ENCODE peak calls at places on chromosomes 13 and 19, in seven cellular contexts. One of them, this sample, is unnamed.

GRCh38 chr13:35987572-35988513 is 143.3 kb downstream of the DCLK1 start:
- DNase-seq in HepG2: no peak
- DNase-seq in GM12878: no peak
- DNase-seq in GM12892: no peak
- DNase-seq in K562: no peak
- DNase-seq in SK-N-SH: no peak
- DNase-seq in H1: peak; percentile 72
- DNase-seq in this sample: no peak

GRCh38 chr13:110309159-110309476 is 2.0 kb downstream of the COL4A2 start:
- DNase-seq in GM12892: no peak
- DNase-seq in GM12878: no peak
- DNase-seq in K562: no peak
- DNase-seq in H1: no peak
- DNase-seq in HepG2: no peak
- DNase-seq in SK-N-SH: no peak
- DNase-seq in this sample: no peak

GRCh38 chr13:20901668-20902437 is 693 bp downstream of the XPO4 start:
- DNase-seq in SK-N-SH: peak; percentile 47
- DNase-seq in HepG2: peak; percentile 54
- DNase-seq in K562: peak; percentile 64
- DNase-seq in GM12878: no peak
- DNase-seq in GM12892: peak; percentile 19
- DNase-seq in H1: no peak
- DNase-seq in this sample: peak; percentile 12

GRCh38 chr19:50639121-50640112 is at the start of gene SYT3:
- DNase-seq in GM12878: no peak
- DNase-seq in H1: peak; percentile 80
- DNase-seq in GM12892: no peak
- DNase-seq in HepG2: no peak
- DNase-seq in K562: peak; percentile 90
- DNase-seq in SK-N-SH: peak; percentile 95
- DNase-seq in this sample: no peak

GRCh38 chr13:49954674-49955455 is 18.7 kb upstream of the SPRYD7 start:
- DNase-seq in K562: no peak
- DNase-seq in GM12892: no peak
- DNase-seq in SK-N-SH: no peak
- DNase-seq in HepG2: no peak
- DNase-seq in GM12878: no peak
- DNase-seq in H1: no peak
- DNase-seq in this sample: no peak

GRCh38 chr13:102443234-102443633 is 41.4 kb upstream of the FGF14 start:
- DNase-seq in HepG2: no peak
- DNase-seq in GM12878: no peak
- DNase-seq in SK-N-SH: no peak
- DNase-seq in H1: no peak
- DNase-seq in K562: no peak
- DNase-seq in GM12892: no peak
- DNase-seq in this sample: no peak

GRCh38 chr19:1438933-1439358 is 750 bp downstream of the RPS15 start:
- DNase-seq in SK-N-SH: peak; percentile 64
- DNase-seq in K562: no peak
- DNase-seq in GM12878: no peak
- DNase-seq in H1: no peak
- DNase-seq in HepG2: no peak
- DNase-seq in GM12892: no peak
- DNase-seq in this sample: no peak

GRCh38 chr19:16470911-16471811 is 609 bp downstream of the EPS15L1 start:
- DNase-seq in GM12892: no peak
- DNase-seq in H1: peak; percentile 62
- DNase-seq in HepG2: no peak
- DNase-seq in GM12878: no peak
- DNase-seq in K562: peak; percentile 38
- DNase-seq in SK-N-SH: no peak
- DNase-seq in this sample: no peak

GRCh38 chr13:40271931-40272775 is 394.3 kb downstream of the FOXO1 start:
- DNase-seq in K562: no peak
- DNase-seq in GM12878: no peak
- DNase-seq in GM12892: no peak
- DNase-seq in H1: no peak
- DNase-seq in HepG2: no peak
- DNase-seq in SK-N-SH: no peak
- DNase-seq in this sample: no peak
- TF ChIP-seq POLR2AphosphoS5 in K562: no peak
- TF ChIP-seq POLR2AphosphoS5 in GM12878: no peak
- TF ChIP-seq POLR2AphosphoS5 in GM12892: no peak
- TF ChIP-seq POLR2AphosphoS5 in H1: no peak
- TF ChIP-seq POLR2AphosphoS5 in HepG2: no peak
- TF ChIP-seq POLR2AphosphoS5 in SK-N-SH: no peak
- TF ChIP-seq POLR2AphosphoS5 in this sample: no peak

GRCh38 chr13:43389573-43389972 is 366.2 kb downstream of the DNAJC15 start:
- DNase-seq in GM12878: no peak
- DNase-seq in K562: no peak
- DNase-seq in GM12892: no peak
- DNase-seq in HepG2: no peak
- DNase-seq in H1: no peak
- DNase-seq in SK-N-SH: no peak
- DNase-seq in this sample: no peak
- TF ChIP-seq TAF1 in GM12878: no peak
- TF ChIP-seq TAF1 in K562: no peak
- TF ChIP-seq TAF1 in GM12892: no peak
- TF ChIP-seq TAF1 in HepG2: no peak
- TF ChIP-seq TAF1 in H1: no peak
- TF ChIP-seq TAF1 in SK-N-SH: no peak
- TF ChIP-seq TAF1 in this sample: no peak

DNA sequence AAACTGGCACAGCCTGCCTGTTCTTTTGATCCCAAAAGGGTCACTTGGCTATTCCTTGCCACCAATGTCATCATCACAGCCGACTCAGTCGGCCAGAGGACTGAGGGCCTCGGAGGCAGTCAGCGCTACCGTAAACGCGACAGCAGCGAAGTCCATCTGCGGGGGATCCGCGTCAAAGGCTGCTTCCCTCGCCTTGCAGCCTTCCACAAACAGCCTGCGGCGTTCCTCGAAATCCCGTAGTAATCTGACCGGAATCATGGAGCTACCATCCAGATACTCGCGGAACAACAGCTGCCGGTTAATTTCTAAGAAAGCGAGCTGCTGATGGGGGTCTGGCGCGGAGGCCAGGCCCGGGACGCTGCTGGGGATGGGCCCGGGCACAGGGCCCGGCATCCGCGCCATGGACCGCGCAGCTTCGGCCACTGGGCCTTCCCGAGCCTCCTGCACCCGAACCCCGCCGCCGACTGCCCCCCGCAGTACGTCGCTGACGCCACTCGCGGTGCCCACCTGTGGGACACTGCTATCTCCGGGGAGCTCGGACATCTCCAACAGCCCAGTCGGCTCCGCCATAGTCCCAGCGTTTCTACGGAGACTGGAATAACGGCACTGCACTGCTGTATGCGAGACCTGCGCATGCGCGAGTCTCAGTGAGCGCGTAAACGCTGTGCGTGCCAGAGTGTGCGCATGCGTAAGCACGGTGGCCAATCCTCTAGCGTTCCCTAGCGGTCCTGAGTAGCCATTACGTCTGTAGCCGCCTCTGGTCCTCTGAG is at the start of gene EID2B:
- DNase-seq in GM12892: peak; percentile 82
- DNase-seq in H1: peak; percentile 96
- DNase-seq in SK-N-SH: peak; percentile 95
- DNase-seq in K562: peak; percentile 98
- DNase-seq in HepG2: peak; percentile 91
- DNase-seq in GM12878: peak; percentile 94
- DNase-seq in this sample: peak; percentile 84
- TF ChIP-seq POLR2AphosphoS5 in GM12892: peak; percentile 53
- TF ChIP-seq POLR2AphosphoS5 in H1: peak; percentile 30
- TF ChIP-seq POLR2AphosphoS5 in SK-N-SH: peak; percentile 92
- TF ChIP-seq POLR2AphosphoS5 in K562: peak; percentile 60
- TF ChIP-seq POLR2AphosphoS5 in HepG2: peak; percentile 84
- TF ChIP-seq POLR2AphosphoS5 in GM12878: peak; percentile 63
- TF ChIP-seq POLR2AphosphoS5 in this sample: peak; percentile 56

GRCh38 chr19:3849092-3849491 is 19.7 kb downstream of the ZFR2 start:
- DNase-seq in GM12878: no peak
- DNase-seq in K562: peak; percentile 82
- DNase-seq in H1: no peak
- DNase-seq in SK-N-SH: peak; percentile 57
- DNase-seq in HepG2: peak; percentile 33
- DNase-seq in GM12892: peak; percentile 46
- DNase-seq in this sample: peak; percentile 56
- TF ChIP-seq TAF1 in GM12878: no peak
- TF ChIP-seq TAF1 in K562: no peak
- TF ChIP-seq TAF1 in H1: no peak
- TF ChIP-seq TAF1 in SK-N-SH: no peak
- TF ChIP-seq TAF1 in HepG2: no peak
- TF ChIP-seq TAF1 in GM12892: no peak
- TF ChIP-seq TAF1 in this sample: no peak

GRCh38 chr19:48837081-48837524 is 812 bp upstream of the HSD17B14 start:
- DNase-seq in HepG2: no peak
- DNase-seq in GM12892: peak; percentile 91
- DNase-seq in GM12878: peak; percentile 67
- DNase-seq in SK-N-SH: peak; percentile 95
- DNase-seq in H1: peak; percentile 94
- DNase-seq in K562: no peak
- DNase-seq in this sample: peak; percentile 93
- TF ChIP-seq POLR2AphosphoS5 in HepG2: no peak
- TF ChIP-seq POLR2AphosphoS5 in GM12892: no peak
- TF ChIP-seq POLR2AphosphoS5 in GM12878: no peak
- TF ChIP-seq POLR2AphosphoS5 in SK-N-SH: peak; percentile 67
- TF ChIP-seq POLR2AphosphoS5 in H1: no peak
- TF ChIP-seq POLR2AphosphoS5 in K562: no peak
- TF ChIP-seq POLR2AphosphoS5 in this sample: no peak

GRCh38 chr13:98496966-98497365 is 79.9 kb downstream of the STK24 start:
- DNase-seq in GM12878: no peak
- DNase-seq in H1: no peak
- DNase-seq in HepG2: no peak
- DNase-seq in SK-N-SH: no peak
- DNase-seq in K562: no peak
- DNase-seq in GM12892: no peak
- DNase-seq in this sample: no peak
- TF ChIP-seq TAF1 in GM12878: no peak
- TF ChIP-seq TAF1 in H1: no peak
- TF ChIP-seq TAF1 in HepG2: no peak
- TF ChIP-seq TAF1 in SK-N-SH: no peak
- TF ChIP-seq TAF1 in K562: no peak
- TF ChIP-seq TAF1 in GM12892: no peak
- TF ChIP-seq TAF1 in this sample: no peak

This sample was measured in GM12891.